ENCODE peak calls at places on chromosome 20, in ten cellular contexts. One of them, this sample, is unnamed.

GRCh38 chr20:20816969-20817368 is 104.5 kb upstream of the RALGAPA2 start:
- DNase-seq in fibroblast of mammary gland: no peak
- DNase-seq in neural crest cell: no peak
- DNase-seq in Calu3: no peak
- DNase-seq in astrocyte of the spinal cord: no peak
- DNase-seq in K562: no peak
- DNase-seq in RWPE2: no peak
- DNase-seq in lower lobe of right lung: no peak
- DNase-seq in OCI-LY7: no peak
- DNase-seq in BJ: no peak
- DNase-seq in this sample: no peak

GRCh38 chr20:56422131-56422823 is 10.2 kb downstream of the CASS4 start:
- DNase-seq in fibroblast of mammary gland: peak; percentile 72
- DNase-seq in neural crest cell: no peak
- DNase-seq in Calu3: peak; percentile 40
- DNase-seq in astrocyte of the spinal cord: peak; percentile 93
- DNase-seq in K562: no peak
- DNase-seq in RWPE2: no peak
- DNase-seq in lower lobe of right lung: no peak
- DNase-seq in OCI-LY7: no peak
- DNase-seq in BJ: no peak
- DNase-seq in this sample: no peak

GRCh38 chr20:23205221-23205620 is 119.1 kb upstream of the CD93 start:
- DNase-seq in fibroblast of mammary gland: no peak
- DNase-seq in neural crest cell: no peak
- DNase-seq in Calu3: no peak
- DNase-seq in astrocyte of the spinal cord: no peak
- DNase-seq in K562: no peak
- DNase-seq in RWPE2: no peak
- DNase-seq in lower lobe of right lung: no peak
- DNase-seq in OCI-LY7: no peak
- DNase-seq in BJ: no peak
- DNase-seq in this sample: no peak

GRCh38 chr20:34512955-34513419 is 3.2 kb upstream of the DYNLRB1 start:
- DNase-seq in fibroblast of mammary gland: no peak
- DNase-seq in neural crest cell: no peak
- DNase-seq in Calu3: no peak
- DNase-seq in astrocyte of the spinal cord: no peak
- DNase-seq in K562: no peak
- DNase-seq in RWPE2: no peak
- DNase-seq in lower lobe of right lung: no peak
- DNase-seq in OCI-LY7: no peak
- DNase-seq in BJ: no peak
- DNase-seq in this sample: no peak

GRCh38 chr20:10788877-10789276 is 115.1 kb upstream of the JAG1 start:
- DNase-seq in fibroblast of mammary gland: no peak
- DNase-seq in neural crest cell: no peak
- DNase-seq in Calu3: no peak
- DNase-seq in astrocyte of the spinal cord: no peak
- DNase-seq in K562: no peak
- DNase-seq in RWPE2: no peak
- DNase-seq in lower lobe of right lung: no peak
- DNase-seq in OCI-LY7: no peak
- DNase-seq in BJ: no peak
- DNase-seq in this sample: no peak

GRCh38 chr20:11193241-11193640 is 519.4 kb upstream of the JAG1 start:
- DNase-seq in fibroblast of mammary gland: peak; percentile 24
- DNase-seq in neural crest cell: no peak
- DNase-seq in Calu3: no peak
- DNase-seq in astrocyte of the spinal cord: peak; percentile 17
- DNase-seq in K562: no peak
- DNase-seq in RWPE2: no peak
- DNase-seq in lower lobe of right lung: no peak
- DNase-seq in OCI-LY7: no peak
- DNase-seq in BJ: no peak
- DNase-seq in this sample: no peak

GRCh38 chr20:25437153-25437581 is 29.7 kb downstream of the GINS1 start:
- DNase-seq in fibroblast of mammary gland: no peak
- DNase-seq in neural crest cell: no peak
- DNase-seq in Calu3: no peak
- DNase-seq in astrocyte of the spinal cord: peak; percentile 13
- DNase-seq in K562: no peak
- DNase-seq in RWPE2: no peak
- DNase-seq in lower lobe of right lung: no peak
- DNase-seq in OCI-LY7: no peak
- DNase-seq in BJ: peak; percentile 20
- DNase-seq in this sample: no peak

GRCh38 chr20:2149507-2149906 is 47.9 kb downstream of the STK35 start:
- DNase-seq in fibroblast of mammary gland: peak; percentile 35
- DNase-seq in neural crest cell: no peak
- DNase-seq in Calu3: no peak
- DNase-seq in astrocyte of the spinal cord: no peak
- DNase-seq in K562: no peak
- DNase-seq in RWPE2: no peak
- DNase-seq in lower lobe of right lung: no peak
- DNase-seq in OCI-LY7: no peak
- DNase-seq in BJ: no peak
- DNase-seq in this sample: no peak

GRCh38 chr20:24470782-24471582 is 1.6 kb downstream of the SYNDIG1 start:
- DNase-seq in fibroblast of mammary gland: no peak
- DNase-seq in neural crest cell: no peak
- DNase-seq in Calu3: no peak
- DNase-seq in astrocyte of the spinal cord: no peak
- DNase-seq in K562: no peak
- DNase-seq in RWPE2: no peak
- DNase-seq in lower lobe of right lung: no peak
- DNase-seq in OCI-LY7: no peak
- DNase-seq in BJ: no peak
- DNase-seq in this sample: no peak

DNA sequence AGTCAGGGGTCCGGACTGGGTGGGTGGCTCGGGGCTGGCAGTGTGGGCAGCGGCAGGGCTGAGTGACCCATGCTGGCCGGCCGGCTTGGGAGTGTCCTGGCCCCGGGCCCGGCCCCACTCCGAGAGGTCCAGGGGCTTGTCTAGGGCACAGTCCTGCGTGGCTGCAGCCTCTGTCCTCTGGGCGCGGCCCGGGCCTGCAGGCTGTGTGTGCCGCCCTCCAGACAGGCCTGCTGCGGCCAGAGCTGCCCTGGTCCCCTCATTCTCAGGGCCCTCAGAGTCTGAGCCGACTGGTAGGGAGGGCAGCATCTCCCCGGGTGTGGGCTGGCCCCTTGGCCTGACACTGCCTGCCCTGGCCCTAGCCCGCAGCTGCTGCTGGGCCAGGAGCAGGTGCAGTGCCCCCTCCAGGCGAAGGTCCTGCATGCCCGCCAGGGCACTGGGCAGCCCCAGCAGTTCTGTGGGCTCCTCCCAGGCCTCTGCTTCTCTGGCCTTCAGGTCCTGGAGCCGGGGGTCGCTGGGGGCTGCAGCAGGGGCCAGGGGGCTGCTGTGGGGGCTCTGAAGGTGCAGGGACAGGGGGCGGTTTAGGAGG is 6.9 kb upstream of the CABLES2 start:
- DNase-seq in fibroblast of mammary gland: no peak
- DNase-seq in neural crest cell: no peak
- DNase-seq in Calu3: peak; percentile 41
- DNase-seq in astrocyte of the spinal cord: no peak
- DNase-seq in K562: no peak
- DNase-seq in RWPE2: peak; percentile 87
- DNase-seq in lower lobe of right lung: no peak
- DNase-seq in OCI-LY7: no peak
- DNase-seq in BJ: no peak
- DNase-seq in this sample: no peak
- TF ChIP-seq CTCF in fibroblast of mammary gland: no peak
- TF ChIP-seq CTCF in neural crest cell: peak; percentile 16
- TF ChIP-seq CTCF in Calu3: peak; percentile 22
- TF ChIP-seq CTCF in astrocyte of the spinal cord: peak; percentile 21
- TF ChIP-seq CTCF in K562: peak; percentile 28
- TF ChIP-seq CTCF in RWPE2: peak; percentile 38
- TF ChIP-seq CTCF in lower lobe of right lung: no peak
- TF ChIP-seq CTCF in OCI-LY7: no peak
- TF ChIP-seq CTCF in BJ: no peak
- TF ChIP-seq CTCF in this sample: no peak

GRCh38 chr20:37245181-37245580 is 16.4 kb downstream of the GHRH start:
- DNase-seq in fibroblast of mammary gland: no peak
- DNase-seq in neural crest cell: no peak
- DNase-seq in Calu3: no peak
- DNase-seq in astrocyte of the spinal cord: no peak
- DNase-seq in K562: no peak
- DNase-seq in RWPE2: no peak
- DNase-seq in lower lobe of right lung: no peak
- DNase-seq in OCI-LY7: no peak
- DNase-seq in BJ: no peak
- DNase-seq in this sample: no peak

GRCh38 chr20:37242503-37242902 is 19.1 kb downstream of the GHRH start:
- DNase-seq in fibroblast of mammary gland: peak; percentile 9
- DNase-seq in neural crest cell: no peak
- DNase-seq in Calu3: no peak
- DNase-seq in astrocyte of the spinal cord: no peak
- DNase-seq in K562: no peak
- DNase-seq in RWPE2: peak; percentile 11
- DNase-seq in lower lobe of right lung: no peak
- DNase-seq in OCI-LY7: no peak
- DNase-seq in BJ: no peak
- DNase-seq in this sample: no peak

GRCh38 chr20:37243937-37244571 is 17.6 kb downstream of the GHRH start:
- DNase-seq in fibroblast of mammary gland: no peak
- DNase-seq in neural crest cell: no peak
- DNase-seq in Calu3: no peak
- DNase-seq in astrocyte of the spinal cord: no peak
- DNase-seq in K562: no peak
- DNase-seq in RWPE2: no peak
- DNase-seq in lower lobe of right lung: no peak
- DNase-seq in OCI-LY7: no peak
- DNase-seq in BJ: no peak
- DNase-seq in this sample: no peak

GRCh38 chr20:37244572-37244957 is 17.0 kb downstream of the GHRH start:
- DNase-seq in fibroblast of mammary gland: no peak
- DNase-seq in neural crest cell: no peak
- DNase-seq in Calu3: no peak
- DNase-seq in astrocyte of the spinal cord: no peak
- DNase-seq in K562: no peak
- DNase-seq in RWPE2: no peak
- DNase-seq in lower lobe of right lung: no peak
- DNase-seq in OCI-LY7: no peak
- DNase-seq in BJ: no peak
- DNase-seq in this sample: no peak

DNA sequence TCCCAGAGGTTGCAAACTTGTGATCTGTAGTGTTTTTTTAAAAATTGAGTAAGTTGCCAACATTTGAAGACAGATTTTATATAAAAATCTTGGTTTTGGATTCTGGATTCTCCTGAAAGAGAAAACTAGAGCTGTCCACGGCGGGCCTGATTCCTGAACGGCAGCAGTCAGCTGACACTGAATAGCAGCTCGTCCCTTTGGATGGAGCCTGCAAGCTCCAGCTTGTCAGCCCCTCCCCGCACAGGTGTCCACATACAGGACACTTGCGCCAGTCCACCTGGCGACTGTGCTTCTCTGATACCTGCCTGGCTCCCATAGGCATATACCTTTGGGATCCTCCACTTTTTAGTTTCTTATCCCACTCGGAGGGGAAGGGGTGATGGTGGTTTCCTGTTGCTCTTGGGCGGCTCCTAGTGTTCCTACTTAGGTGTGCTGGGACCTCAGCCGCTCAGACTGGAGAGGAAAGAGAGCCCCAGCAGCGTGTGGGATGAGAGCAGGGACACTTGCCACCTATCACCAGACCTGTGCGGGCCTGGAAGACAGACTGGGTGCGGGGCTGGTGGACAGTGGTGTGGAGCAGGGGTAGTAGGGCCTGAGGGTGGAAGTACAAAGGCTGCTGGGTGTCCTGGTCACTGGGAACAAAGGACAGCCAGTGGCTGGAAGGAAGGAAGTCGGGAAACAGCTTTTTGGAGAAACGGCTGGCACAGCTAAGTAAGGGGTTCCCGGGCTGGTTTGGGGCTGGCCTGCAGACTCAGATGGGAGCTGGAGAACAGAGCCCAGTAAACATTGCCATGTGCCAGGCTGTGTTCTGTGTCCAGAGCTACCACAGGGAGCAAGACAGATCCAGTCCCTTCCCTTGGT is 18.3 kb downstream of the GHRH start:
- DNase-seq in fibroblast of mammary gland: no peak
- DNase-seq in neural crest cell: no peak
- DNase-seq in Calu3: no peak
- DNase-seq in astrocyte of the spinal cord: no peak
- DNase-seq in K562: no peak
- DNase-seq in RWPE2: peak; percentile 85
- DNase-seq in lower lobe of right lung: no peak
- DNase-seq in OCI-LY7: no peak
- DNase-seq in BJ: no peak
- DNase-seq in this sample: no peak
- TF ChIP-seq CTCF in fibroblast of mammary gland: no peak
- TF ChIP-seq CTCF in neural crest cell: peak; percentile 18
- TF ChIP-seq CTCF in Calu3: no peak
- TF ChIP-seq CTCF in astrocyte of the spinal cord: peak; percentile 26
- TF ChIP-seq CTCF in K562: peak; percentile 48
- TF ChIP-seq CTCF in RWPE2: peak; percentile 24
- TF ChIP-seq CTCF in lower lobe of right lung: no peak
- TF ChIP-seq CTCF in OCI-LY7: peak; percentile 33
- TF ChIP-seq CTCF in BJ: peak; percentile 6
- TF ChIP-seq CTCF in this sample: no peak

GRCh38 chr20:33489495-33490022 is 337 bp upstream of the CBFA2T2 start:
- DNase-seq in fibroblast of mammary gland: peak; percentile 94
- DNase-seq in neural crest cell: peak; percentile 100
- DNase-seq in Calu3: peak; percentile 100
- DNase-seq in astrocyte of the spinal cord: peak; percentile 98
- DNase-seq in K562: peak; percentile 99
- DNase-seq in RWPE2: peak; percentile 100
- DNase-seq in lower lobe of right lung: peak; percentile 100
- DNase-seq in OCI-LY7: peak; percentile 98
- DNase-seq in BJ: peak; percentile 74
- DNase-seq in this sample: peak; percentile 99
- TF ChIP-seq CTCF in fibroblast of mammary gland: no peak
- TF ChIP-seq CTCF in neural crest cell: no peak
- TF ChIP-seq CTCF in Calu3: no peak
- TF ChIP-seq CTCF in astrocyte of the spinal cord: no peak
- TF ChIP-seq CTCF in K562: no peak
- TF ChIP-seq CTCF in RWPE2: no peak
- TF ChIP-seq CTCF in lower lobe of right lung: no peak
- TF ChIP-seq CTCF in OCI-LY7: no peak
- TF ChIP-seq CTCF in BJ: no peak
- TF ChIP-seq CTCF in this sample: no peak

DNA sequence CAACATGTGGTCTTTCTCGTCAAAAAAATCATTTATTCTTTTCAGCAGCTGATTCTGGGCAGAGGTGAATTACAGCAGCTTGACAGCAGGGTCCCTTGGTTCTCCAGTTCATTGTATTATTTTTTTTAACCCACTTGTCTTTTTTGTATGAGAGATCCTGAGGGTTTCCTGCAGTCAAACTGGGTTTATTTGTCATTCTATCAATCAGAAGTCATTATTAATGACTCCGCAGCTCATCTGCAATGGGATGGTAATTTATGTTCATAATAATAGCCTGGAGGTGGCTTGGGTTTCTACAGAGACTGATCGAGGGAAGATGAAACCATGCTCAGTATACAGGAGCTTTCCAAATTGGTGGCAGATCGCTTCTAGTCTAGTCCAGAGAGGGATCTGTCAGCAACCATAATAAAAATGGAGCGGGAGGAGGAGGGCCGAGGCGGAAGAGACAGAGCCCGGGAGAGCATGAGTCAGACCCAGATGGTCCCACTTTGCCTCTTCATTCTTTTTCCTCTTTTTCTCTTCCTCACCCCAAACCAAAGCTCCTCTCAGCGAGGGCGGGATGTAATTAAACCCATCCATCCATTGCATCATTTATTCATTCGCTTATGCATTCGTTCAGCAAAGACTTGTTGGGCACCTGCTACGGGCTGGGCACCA is 22.5 kb downstream of the EDN3 start:
- DNase-seq in fibroblast of mammary gland: no peak
- DNase-seq in neural crest cell: no peak
- DNase-seq in Calu3: no peak
- DNase-seq in astrocyte of the spinal cord: no peak
- DNase-seq in K562: no peak
- DNase-seq in RWPE2: no peak
- DNase-seq in lower lobe of right lung: no peak
- DNase-seq in OCI-LY7: no peak
- DNase-seq in BJ: no peak
- DNase-seq in this sample: no peak
- TF ChIP-seq CTCF in fibroblast of mammary gland: no peak
- TF ChIP-seq CTCF in neural crest cell: no peak
- TF ChIP-seq CTCF in Calu3: no peak
- TF ChIP-seq CTCF in astrocyte of the spinal cord: no peak
- TF ChIP-seq CTCF in K562: no peak
- TF ChIP-seq CTCF in RWPE2: no peak
- TF ChIP-seq CTCF in lower lobe of right lung: no peak
- TF ChIP-seq CTCF in OCI-LY7: no peak
- TF ChIP-seq CTCF in BJ: no peak
- TF ChIP-seq CTCF in this sample: no peak